ENCODE peak calls at places on chromosomes 5 and 9, in nine cellular contexts. Y is DND-41; Q is mammary epithelial cell; G is IMR-90; U is cardiac muscle cell; J is GM23338; P is CD8-positive, alpha-beta T cell; C is uterus; E is ovary. A is an unnamed sample. For H3K4me1, the result is how much of the 10 kb centered on the place peaks cover.

GRCh38 chr9:114574438-114574837 is 13.1 kb upstream of the ATP6V1G1 start:
- DNase-seq in Y (no peak), E (no peak), G (peak), J (no peak), C (no peak), P (no peak), Q (no peak), U (no peak), A (no peak)

GRCh38 chr5:82564963-82565362 is 286.8 kb upstream of the RPS23 start:
- DNase-seq in Q (no peak), E (no peak), Y (no peak), J (no peak), C (no peak), U (no peak), G (no peak), P (no peak), A (no peak)

GRCh38 chr9:120358877-120359276 is 221.1 kb downstream of the CDK5RAP2 start:
- DNase-seq in J (peak), C (no peak), Y (no peak), E (no peak), P (no peak), U (no peak), G (no peak), Q (no peak), A (no peak)

GRCh38 chr9:37302277-37302676 is 120.2 kb upstream of the GRHPR start:
- DNase-seq in Q (no peak), G (no peak), P (no peak), U (no peak), C (no peak), J (no peak), Y (peak), E (no peak), A (no peak)

GRCh38 chr5:16574789-16575785 is 41.7 kb downstream of the RETREG1 start:
- DNase-seq in G (peak), E (no peak), Y (no peak), C (no peak), Q (peak), U (peak), J (peak), P (no peak), A (peak)

GRCh38 chr5:158100373-158100902 is 241.5 kb upstream of the CLINT1 start:
- DNase-seq in U (no peak), E (no peak), G (no peak), P (no peak), J (no peak), Q (no peak), Y (no peak), C (no peak), A (no peak)

GRCh38 chr5:110956280-110956912 is 115.1 kb upstream of the TSLP start:
- DNase-seq in Y (peak), J (peak), G (no peak), E (no peak), P (no peak), C (no peak), U (no peak), Q (no peak), A (no peak)

GRCh38 chr9:126915281-126915816 is 767 bp downstream of the RALGPS1 start:
- DNase-seq in Q (peak), J (peak), C (peak), U (no peak), G (no peak), E (peak), P (peak), Y (no peak), A (no peak)

GRCh38 chr5:73673161-73673591 is 47.2 kb downstream of the ARHGEF28 start:
- DNase-seq in Y (no peak), U (peak), P (no peak), E (no peak), J (no peak), G (peak), Q (peak), C (no peak), A (no peak)

GRCh38 chr5:127683006-127683405 is 20.2 kb upstream of the CCDC192 start:
- DNase-seq in P (no peak), C (no peak), U (peak), Q (no peak), G (no peak), Y (no peak), E (no peak), J (no peak), A (no peak)

GRCh38 chr9:18638448-18639249 is 164.7 kb downstream of the ADAMTSL1 start:
- DNase-seq in G (peak), U (no peak), E (no peak), C (no peak), P (no peak), Y (no peak), J (no peak), Q (no peak), A (no peak)

GRCh38 chr9:78973906-78974305 is 597.9 kb upstream of the TLE4 start:
- DNase-seq in E (no peak), U (no peak), Q (peak), G (peak), Y (no peak), C (no peak), P (no peak), J (peak), A (no peak)
- H3K4me1 ChIP-seq in E (under half), U (under half), Q (under half), G (under half), Y (under half), C (under half), P (under half), J (half or more), A (under half)

GRCh38 chr9:134163374-134164196 is 779 bp downstream of the RNU6ATAC start:
- DNase-seq in Q (peak), J (peak), P (peak), E (peak), G (peak), Y (no peak), U (peak), C (peak), A (peak)
- TF ChIP-seq CTCF in Q (peak), J (no peak), P (peak), E (peak), G (no peak), Y (no peak), U (peak), C (peak), A (peak)

GRCh38 chr5:176659860-176660461 is 12.7 kb downstream of the TSPAN17 start:
- DNase-seq in Q (no peak), P (no peak), U (no peak), C (no peak), G (no peak), J (no peak), E (no peak), Y (no peak), A (no peak)

GRCh38 chr5:176656467-176656990 is 9.2 kb downstream of the TSPAN17 start:
- DNase-seq in G (no peak), P (no peak), J (peak), C (no peak), Q (no peak), E (no peak), Y (no peak), U (no peak), A (no peak)

GRCh38 chr5:176659440-176659839 is 12.2 kb downstream of the TSPAN17 start:
- DNase-seq in C (no peak), J (no peak), Q (no peak), Y (no peak), U (no peak), P (no peak), E (no peak), G (no peak), A (no peak)

GRCh38 chr5:176658817-176659216 is 11.5 kb downstream of the TSPAN17 start:
- DNase-seq in U (peak), E (no peak), C (no peak), Y (peak), J (no peak), Q (no peak), P (peak), G (peak), A (no peak)

DNA sequence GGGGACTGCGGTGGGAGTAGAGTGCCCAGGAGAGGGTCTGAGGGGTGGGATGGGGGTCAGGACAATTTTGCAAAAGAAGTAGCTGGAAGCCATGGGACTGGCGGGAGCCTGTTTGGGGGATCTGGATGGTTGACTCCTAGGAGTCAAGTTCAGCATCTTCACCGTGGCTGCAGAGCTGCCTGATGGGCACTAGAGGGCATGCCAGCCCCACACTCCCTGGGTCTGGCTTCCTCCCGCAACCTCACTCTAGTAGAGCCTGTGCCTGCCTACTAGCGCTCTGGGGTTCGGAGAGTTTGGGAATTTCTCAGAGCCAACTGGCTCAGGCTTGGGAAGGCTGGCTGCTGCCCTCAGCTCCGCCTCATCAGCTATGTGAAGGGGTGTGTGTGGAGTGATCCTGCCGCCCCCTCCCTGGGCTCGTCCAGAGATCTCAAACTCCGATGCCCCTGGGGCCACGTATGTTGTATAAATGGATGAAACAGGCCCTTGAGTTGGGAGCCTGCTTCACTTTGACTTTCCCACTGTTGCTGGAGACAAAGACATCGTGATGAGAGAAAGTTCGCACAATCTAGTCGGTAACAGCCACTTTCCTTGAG is 10.8 kb downstream of the TSPAN17 start:
- DNase-seq in G (peak), U (peak), C (peak), E (peak), P (peak), Y (peak), J (peak), Q (peak), A (peak)
- H3K4me1 ChIP-seq in G (under half), U (under half), C (under half), E (under half), P (under half), Y (under half), J (under half), Q (under half), A (under half)

GRCh38 chr9:94767331-94768099 is 41.0 kb downstream of the AOPEP start:
- DNase-seq in Q (no peak), G (peak), P (no peak), U (no peak), C (no peak), J (no peak), Y (no peak), E (no peak), A (no peak)
- TF ChIP-seq CTCF in Q (no peak), G (no peak), P (no peak), U (no peak), C (no peak), J (no peak), Y (no peak), E (no peak), A (no peak)

A was measured in tibial artery.